ENCODE peak calls at places on chromosomes 13 and 19, in ten cellular contexts. One of them, this sample, is unnamed.

GRCh38 chr13:54611400-54611799 is 1582.8 kb downstream of the OLFM4 start:
- DNase-seq in AG04449: no peak
- DNase-seq in AG10803: no peak
- DNase-seq in posterior vena cava: no peak
- DNase-seq in NCI-H1105: no peak
- DNase-seq in ELR: no peak
- DNase-seq in amygdala: no peak
- DNase-seq in fibroblast of lung: no peak
- DNase-seq in tibial artery: no peak
- DNase-seq in small intestine: no peak
- DNase-seq in this sample: no peak

GRCh38 chr13:20461860-20462532 is 63.7 kb downstream of the CRYL1 start:
- DNase-seq in fibroblast of lung: no peak
- DNase-seq in amygdala: no peak
- DNase-seq in AG04449: no peak
- DNase-seq in NCI-H1105: no peak
- DNase-seq in ELR: no peak
- DNase-seq in small intestine: no peak
- DNase-seq in posterior vena cava: no peak
- DNase-seq in AG10803: no peak
- DNase-seq in tibial artery: no peak
- DNase-seq in this sample: no peak

GRCh38 chr19:51690359-51691121 is 2.6 kb upstream of the SPACA6 start:
- DNase-seq in AG10803: peak; percentile 71
- DNase-seq in fibroblast of lung: peak; percentile 78
- DNase-seq in tibial artery: peak; percentile 85
- DNase-seq in small intestine: peak; percentile 7
- DNase-seq in NCI-H1105: peak; percentile 54
- DNase-seq in AG04449: no peak
- DNase-seq in posterior vena cava: peak; percentile 89
- DNase-seq in ELR: peak; percentile 61
- DNase-seq in amygdala: peak; percentile 68
- DNase-seq in this sample: no peak

GRCh38 chr13:112029143-112029542 is 37.8 kb upstream of the SOX1 start:
- DNase-seq in ELR: no peak
- DNase-seq in posterior vena cava: peak; percentile 54
- DNase-seq in amygdala: no peak
- DNase-seq in small intestine: no peak
- DNase-seq in AG04449: no peak
- DNase-seq in AG10803: no peak
- DNase-seq in NCI-H1105: no peak
- DNase-seq in tibial artery: no peak
- DNase-seq in fibroblast of lung: no peak
- DNase-seq in this sample: no peak

GRCh38 chr13:94776300-94776699 is 64.0 kb upstream of the SOX21 start:
- DNase-seq in AG10803: no peak
- DNase-seq in ELR: no peak
- DNase-seq in fibroblast of lung: no peak
- DNase-seq in amygdala: no peak
- DNase-seq in posterior vena cava: no peak
- DNase-seq in NCI-H1105: no peak
- DNase-seq in tibial artery: no peak
- DNase-seq in AG04449: no peak
- DNase-seq in small intestine: no peak
- DNase-seq in this sample: no peak

GRCh38 chr13:63605962-63606361 is 2190.3 kb upstream of the PCDH20 start:
- DNase-seq in AG10803: no peak
- DNase-seq in posterior vena cava: no peak
- DNase-seq in fibroblast of lung: no peak
- DNase-seq in tibial artery: no peak
- DNase-seq in ELR: peak; percentile 6
- DNase-seq in NCI-H1105: no peak
- DNase-seq in AG04449: no peak
- DNase-seq in small intestine: no peak
- DNase-seq in amygdala: no peak
- DNase-seq in this sample: no peak

GRCh38 chr13:48078251-48078656 is 16.6 kb downstream of the MED4 start:
- DNase-seq in small intestine: peak; percentile 46
- DNase-seq in AG04449: no peak
- DNase-seq in fibroblast of lung: no peak
- DNase-seq in tibial artery: no peak
- DNase-seq in posterior vena cava: no peak
- DNase-seq in NCI-H1105: no peak
- DNase-seq in ELR: peak; percentile 20
- DNase-seq in amygdala: no peak
- DNase-seq in AG10803: no peak
- DNase-seq in this sample: no peak

GRCh38 chr13:51364404-51365008 is 25.0 kb downstream of the SERPINE3 start:
- DNase-seq in tibial artery: no peak
- DNase-seq in posterior vena cava: no peak
- DNase-seq in AG04449: peak; percentile 28
- DNase-seq in amygdala: no peak
- DNase-seq in fibroblast of lung: peak; percentile 28
- DNase-seq in ELR: peak; percentile 78
- DNase-seq in NCI-H1105: no peak
- DNase-seq in small intestine: no peak
- DNase-seq in AG10803: peak; percentile 63
- DNase-seq in this sample: no peak

GRCh38 chr19:47459477-47459876 is 12.2 kb downstream of the SLC8A2 start:
- DNase-seq in AG04449: no peak
- DNase-seq in AG10803: no peak
- DNase-seq in posterior vena cava: no peak
- DNase-seq in ELR: no peak
- DNase-seq in NCI-H1105: no peak
- DNase-seq in tibial artery: no peak
- DNase-seq in amygdala: no peak
- DNase-seq in fibroblast of lung: no peak
- DNase-seq in small intestine: no peak
- DNase-seq in this sample: no peak

GRCh38 chr19:29672933-29673336 is 7.7 kb downstream of the PLEKHF1 start:
- DNase-seq in AG10803: no peak
- DNase-seq in tibial artery: peak; percentile 58
- DNase-seq in amygdala: no peak
- DNase-seq in NCI-H1105: no peak
- DNase-seq in ELR: no peak
- DNase-seq in small intestine: peak; percentile 68
- DNase-seq in posterior vena cava: peak; percentile 76
- DNase-seq in AG04449: no peak
- DNase-seq in fibroblast of lung: no peak
- DNase-seq in this sample: no peak

GRCh38 chr13:113076681-113077401 is 28.8 kb upstream of the F7 start:
- DNase-seq in fibroblast of lung: no peak
- DNase-seq in small intestine: no peak
- DNase-seq in amygdala: no peak
- DNase-seq in AG10803: no peak
- DNase-seq in ELR: no peak
- DNase-seq in posterior vena cava: peak; percentile 78
- DNase-seq in tibial artery: no peak
- DNase-seq in AG04449: no peak
- DNase-seq in NCI-H1105: no peak
- DNase-seq in this sample: no peak

GRCh38 chr13:75537401-75538365 is at the start of gene COMMD6:
- DNase-seq in amygdala: peak; percentile 72
- DNase-seq in posterior vena cava: peak; percentile 93
- DNase-seq in tibial artery: peak; percentile 88
- DNase-seq in NCI-H1105: peak; percentile 80
- DNase-seq in ELR: peak; percentile 94
- DNase-seq in small intestine: peak; percentile 82
- DNase-seq in fibroblast of lung: peak; percentile 92
- DNase-seq in AG10803: peak; percentile 86
- DNase-seq in AG04449: peak; percentile 85
- DNase-seq in this sample: no peak

GRCh38 chr19:47407417-47407774 is 11.9 kb downstream of the MEIS3 start:
- DNase-seq in small intestine: no peak
- DNase-seq in amygdala: no peak
- DNase-seq in AG04449: no peak
- DNase-seq in posterior vena cava: no peak
- DNase-seq in tibial artery: no peak
- DNase-seq in AG10803: no peak
- DNase-seq in fibroblast of lung: no peak
- DNase-seq in ELR: no peak
- DNase-seq in NCI-H1105: no peak
- DNase-seq in this sample: no peak

GRCh38 chr19:10872551-10873107 is 1.3 kb downstream of the CARM1 start:
- DNase-seq in posterior vena cava: no peak
- DNase-seq in AG04449: no peak
- DNase-seq in amygdala: no peak
- DNase-seq in small intestine: peak; percentile 25
- DNase-seq in AG10803: no peak
- DNase-seq in tibial artery: no peak
- DNase-seq in NCI-H1105: no peak
- DNase-seq in ELR: peak; percentile 26
- DNase-seq in fibroblast of lung: no peak
- DNase-seq in this sample: no peak

GRCh38 chr19:42658148-42658547 is 63.4 kb upstream of the CEACAM8 start:
- DNase-seq in ELR: peak; percentile 2
- DNase-seq in small intestine: no peak
- DNase-seq in amygdala: no peak
- DNase-seq in tibial artery: no peak
- DNase-seq in NCI-H1105: no peak
- DNase-seq in AG04449: no peak
- DNase-seq in AG10803: peak; percentile 4
- DNase-seq in posterior vena cava: no peak
- DNase-seq in fibroblast of lung: no peak
- DNase-seq in this sample: no peak

GRCh38 chr13:100075700-100076587 is 12.9 kb upstream of the PCCA start:
- DNase-seq in AG10803: no peak
- DNase-seq in tibial artery: no peak
- DNase-seq in AG04449: no peak
- DNase-seq in ELR: peak; percentile 15
- DNase-seq in NCI-H1105: no peak
- DNase-seq in amygdala: no peak
- DNase-seq in fibroblast of lung: no peak
- DNase-seq in small intestine: no peak
- DNase-seq in posterior vena cava: no peak
- DNase-seq in this sample: no peak